ENCODE peak calls at places on chromosomes 2 and 18, in seven cellular contexts. N is stromal cell of bone marrow, P is A549, Q is mesendoderm, Y is hepatocyte, X is A172, W is frontal cortex. O is an unnamed sample.

GRCh38 chr2:191041418-191042161 is 27.6 kb upstream of the STAT1 start:
- DNase-seq in N (no peak), P (peak), Q (peak), Y (peak), X (peak), W (no peak), O (no peak)

GRCh38 chr2:77522883-77523282 is 707 bp upstream of the LRRTM4 start:
- DNase-seq in N (no peak), P (no peak), Q (no peak), Y (no peak), X (no peak), W (no peak), O (no peak)

GRCh38 chr2:86072271-86072858 is 33.3 kb downstream of the POLR1A start:
- DNase-seq in N (peak), P (no peak), Q (no peak), Y (no peak), X (peak), W (peak), O (peak)

GRCh38 chr2:167925775-167926174 is 321.6 kb downstream of the STK39 start:
- DNase-seq in N (no peak), P (no peak), Q (no peak), Y (no peak), X (peak), W (no peak), O (no peak)

GRCh38 chr2:122096788-122097187 is 341.3 kb downstream of the TSN start:
- DNase-seq in N (no peak), P (no peak), Q (no peak), Y (no peak), X (no peak), W (no peak), O (no peak)

GRCh38 chr18:8771930-8772329 is 66.6 kb downstream of the MTCL1 start:
- DNase-seq in N (no peak), P (no peak), Q (no peak), Y (no peak), X (no peak), W (no peak), O (no peak)

GRCh38 chr2:161238559-161239415 is 69.4 kb upstream of the PSMD14 start:
- DNase-seq in N (peak), P (peak), Q (peak), Y (peak), X (no peak), W (peak), O (peak)

GRCh38 chr2:240573516-240574385 is 5.5 kb downstream of the RNPEPL1 start:
- DNase-seq in N (no peak), P (no peak), Q (no peak), Y (no peak), X (no peak), W (no peak), O (no peak)

GRCh38 chr18:49161627-49162026 is 210.9 kb upstream of the SMAD7 start:
- DNase-seq in N (no peak), P (no peak), Q (no peak), Y (peak), X (no peak), W (no peak), O (no peak)

GRCh38 chr2:45024600-45025291 is 15.5 kb upstream of the SIX2 start:
- DNase-seq in N (peak), P (peak), Q (peak), Y (peak), X (peak), W (no peak), O (no peak)

GRCh38 chr18:73879771-73880170 is 267.9 kb downstream of the FBXO15 start:
- DNase-seq in N (no peak), P (no peak), Q (peak), Y (no peak), X (peak), W (no peak), O (no peak)

GRCh38 chr2:160891353-160891740 is 268.9 kb upstream of the TANK start:
- DNase-seq in N (no peak), P (no peak), Q (no peak), Y (peak), X (no peak), W (no peak), O (no peak)

GRCh38 chr2:138949517-138949916 is 169.3 kb upstream of the NXPH2 start:
- DNase-seq in N (no peak), P (no peak), Q (peak), Y (no peak), X (no peak), W (no peak), O (no peak)

GRCh38 chr2:201580486-201580885 is 62.8 kb downstream of the TMEM237 start:
- DNase-seq in N (peak), P (peak), Q (no peak), Y (no peak), X (no peak), W (no peak), O (no peak)

GRCh38 chr2:32937602-32938450 is 8.9 kb upstream of the LTBP1 start:
- DNase-seq in N (no peak), P (no peak), Q (peak), Y (peak), X (peak), W (no peak), O (no peak)

GRCh38 chr2:230346921-230347533 is 20.0 kb downstream of the SP140L start:
- DNase-seq in N (no peak), P (no peak), Q (no peak), Y (no peak), X (no peak), W (no peak), O (no peak)

GRCh38 chr2:150485871-150486538 is 1.5 kb downstream of the RND3 start:
- DNase-seq in N (no peak), P (peak), Q (peak), Y (peak), X (peak), W (peak), O (no peak)

GRCh38 chr2:234091432-234091879 is 41.0 kb downstream of the SPP2 start:
- DNase-seq in N (no peak), P (no peak), Q (no peak), Y (no peak), X (peak), W (peak), O (no peak)

GRCh38 chr2:217943379-217944321 is 59.1 kb downstream of the TNS1 start:
- DNase-seq in N (no peak), P (peak), Q (peak), Y (peak), X (peak), W (peak), O (no peak)

GRCh38 chr2:212911011-212911410 is 240.4 kb downstream of the IKZF2 start:
- DNase-seq in N (no peak), P (no peak), Q (no peak), Y (no peak), X (no peak), W (no peak), O (no peak)